ENCODE peak calls at places on chromosome X, in five cellular contexts. G is BE2C; S is activated CD8-positive, alpha-beta T cell treated with anti-CD3 and anti-CD28 coated beads, Interleukin-2, amount 10 ng/mL, durations not matched to agents 7 days and 5 days; F is naive thymus-derived CD4-positive, alpha-beta T cell; V is CD8-positive, alpha-beta T cell. I is an unnamed sample.

GRCh38 chrX:27599928-27600327 is 9.8 kb downstream of the DCAF8L2 start:
- DNase-seq in G (no peak), S (no peak), F (no peak), V (no peak), I (no peak)

GRCh38 chrX:102651968-102652744 is 873 bp downstream of the GPRASP1 start:
- DNase-seq in G (peak; percentile 40), S (peak; percentile 57), F (no peak), V (peak; percentile 38), I (peak; percentile 38)

GRCh38 chrX:22963186-22963585 is 36.6 kb upstream of the DDX53 start:
- DNase-seq in G (no peak), S (no peak), F (no peak), V (no peak), I (no peak)

GRCh38 chrX:3743821-3744439 is 30.5 kb upstream of the PRKX start:
- DNase-seq in G (no peak), S (peak; percentile 78), F (no peak), V (peak; percentile 29), I (no peak)

GRCh38 chrX:47502591-47503222 is 19.7 kb upstream of the ZNF41 start:
- DNase-seq in G (no peak), S (no peak), F (no peak), V (no peak), I (no peak)

GRCh38 chrX:47595701-47596655 is 13.7 kb downstream of the TIMP1 start:
- DNase-seq in G (no peak), S (no peak), F (no peak), V (no peak), I (no peak)

GRCh38 chrX:124506031-124506430 is 159.7 kb downstream of the SH2D1A start:
- DNase-seq in G (no peak), S (no peak), F (no peak), V (no peak), I (no peak)

GRCh38 chrX:148135738-148136137 is 154.6 kb downstream of the FMR1NB start:
- DNase-seq in G (no peak), S (no peak), F (no peak), V (no peak), I (no peak)

GRCh38 chrX:153727108-153727931 is 2.7 kb downstream of the ABCD1 start:
- DNase-seq in G (no peak), S (no peak), F (no peak), V (no peak), I (no peak)

GRCh38 chrX:48676893-48677270 is 6.7 kb upstream of the WAS start:
- DNase-seq in G (no peak), S (no peak), F (no peak), V (no peak), I (no peak)

GRCh38 chrX:110182362-110182761 is 135.5 kb downstream of the AMMECR1 start:
- DNase-seq in G (peak; percentile 54), S (no peak), F (no peak), V (no peak), I (no peak)

GRCh38 chrX:119194631-119195030 is 41.5 kb upstream of the PGRMC1 start:
- DNase-seq in G (no peak), S (no peak), F (no peak), V (no peak), I (no peak)

GRCh38 chrX:112235547-112235946 is 153.0 kb upstream of the TRPC5 start:
- DNase-seq in G (no peak), S (no peak), F (no peak), V (no peak), I (no peak)

GRCh38 chrX:127708155-127708554 is 344.0 kb downstream of the ACTRT1 start:
- DNase-seq in G (no peak), S (no peak), F (no peak), V (no peak), I (no peak)

GRCh38 chrX:141183000-141183399 is 6.1 kb upstream of the LDOC1 start:
- DNase-seq in G (no peak), S (no peak), F (no peak), V (no peak), I (no peak)

GRCh38 chrX:153884136-153885076 is 1.6 kb downstream of the L1CAM start:
- DNase-seq in G (no peak), S (no peak), F (no peak), V (no peak), I (peak; percentile 61)

GRCh38 chrX:10156199-10157031 is at the start of gene CLCN4:
- DNase-seq in G (peak; percentile 49), S (no peak), F (no peak), V (no peak), I (peak; percentile 67)

GRCh38 chrX:41293269-41293668 is 40.7 kb upstream of the DDX3X start:
- DNase-seq in G (peak; percentile 20), S (peak; percentile 21), F (no peak), V (no peak), I (peak; percentile 37)

GRCh38 chrX:135951291-135951690 is 22.5 kb downstream of the MMGT1 start:
- DNase-seq in G (no peak), S (no peak), F (no peak), V (no peak), I (no peak)